ENCODE peak calls at places on chromosomes 16 and 17, in nine cellular contexts. C is HepG2, E is uterus, W is heart left ventricle, V is right lobe of liver, U is A549, S is lower leg skin, B is transverse colon, Y is tibial nerve. J is an unnamed sample.
A peak's percentile ranks its signal among the peaks of the same experiment; 100 is the strongest.

GRCh38 chr17:67294451-67295199 is 49.6 kb upstream of the HELZ start:
- DNase-seq in C (no peak), E (no peak), W (no peak), V (no peak), U (no peak), S (no peak), B (no peak), Y (no peak), J (no peak)

GRCh38 chr17:17343160-17343735 is 40.1 kb downstream of the NT5M start:
- DNase-seq in C (no peak), E (no peak), W (peak; percentile 12), V (peak; percentile 19), U (no peak), S (peak; percentile 32), B (no peak), Y (no peak), J (no peak)

GRCh38 chr16:27650073-27650701 is 100.2 kb downstream of the KATNIP start:
- DNase-seq in C (no peak), E (no peak), W (no peak), V (no peak), U (no peak), S (no peak), B (peak; percentile 21), Y (no peak), J (no peak)

GRCh38 chr17:44039829-44040635 is 25.3 kb upstream of the TMEM101 start:
- DNase-seq in C (no peak), E (no peak), W (no peak), V (no peak), U (no peak), S (no peak), B (no peak), Y (no peak), J (no peak)

GRCh38 chr16:85470873-85471272 is 142.2 kb upstream of the GSE1 start:
- DNase-seq in C (no peak), E (no peak), W (no peak), V (no peak), U (no peak), S (no peak), B (no peak), Y (no peak), J (no peak)

GRCh38 chr17:22694362-22695227 is 1002.3 kb downstream of the KCNJ18 start:
- DNase-seq in C (no peak), E (no peak), W (no peak), V (no peak), U (no peak), S (no peak), B (no peak), Y (no peak), J (no peak)

GRCh38 chr16:27485126-27485525 is 64.6 kb downstream of the GTF3C1 start:
- DNase-seq in C (no peak), E (no peak), W (no peak), V (no peak), U (no peak), S (no peak), B (no peak), Y (no peak), J (no peak)

GRCh38 chr17:69761767-69762321 is 313.2 kb upstream of the KCNJ16 start:
- DNase-seq in C (peak; percentile 9), E (no peak), W (no peak), V (no peak), U (peak; percentile 77), S (no peak), B (no peak), Y (no peak), J (no peak)

GRCh38 chr16:27692576-27692975 is 142.6 kb downstream of the KATNIP start:
- DNase-seq in C (no peak), E (no peak), W (no peak), V (no peak), U (no peak), S (peak; percentile 57), B (no peak), Y (no peak), J (no peak)

GRCh38 chr17:68513932-68514331 is 1.7 kb downstream of the PRKAR1A start:
- DNase-seq in C (no peak), E (no peak), W (no peak), V (no peak), U (no peak), S (no peak), B (no peak), Y (no peak), J (no peak)

GRCh38 chr17:40901981-40902862 is 17.2 kb upstream of the KRT20 start:
- DNase-seq in C (peak; percentile 99), E (no peak), W (no peak), V (no peak), U (peak; percentile 96), S (no peak), B (peak; percentile 73), Y (no peak), J (no peak)

GRCh38 chr16:88570691-88571092 is 489 bp downstream of the ZC3H18 start:
- DNase-seq in C (no peak), E (no peak), W (peak; percentile 64), V (no peak), U (no peak), S (no peak), B (peak; percentile 32), Y (no peak), J (no peak)

GRCh38 chr17:38463451-38463858 is 35.2 kb downstream of the ARHGAP23 start:
- DNase-seq in C (no peak), E (no peak), W (peak; percentile 77), V (no peak), U (no peak), S (peak; percentile 92), B (no peak), Y (peak; percentile 31), J (no peak)

GRCh38 chr16:2706085-2706484 is 13.9 kb downstream of the PRSS27 start:
- DNase-seq in C (no peak), E (no peak), W (no peak), V (no peak), U (no peak), S (no peak), B (no peak), Y (no peak), J (no peak)

GRCh38 chr17:74879308-74879707 is 6.5 kb upstream of the FDXR start:
- DNase-seq in C (no peak), E (no peak), W (no peak), V (no peak), U (no peak), S (no peak), B (no peak), Y (no peak), J (no peak)

GRCh38 chr17:74444406-74444805 is 12.5 kb downstream of the GPRC5C start:
- DNase-seq in C (no peak), E (peak; percentile 57), W (peak; percentile 71), V (peak; percentile 95), U (no peak), S (no peak), B (no peak), Y (peak; percentile 57), J (no peak)

GRCh38 chr17:82384730-82385429 is 13.3 kb downstream of the UTS2R start:
- DNase-seq in C (peak; percentile 74), E (no peak), W (peak; percentile 69), V (peak; percentile 91), U (peak; percentile 65), S (no peak), B (peak; percentile 50), Y (peak; percentile 48), J (no peak)

GRCh38 chr16:48383877-48384304 is 1.3 kb downstream of the SIAH1 start:
- DNase-seq in C (peak; percentile 70), E (no peak), W (no peak), V (no peak), U (no peak), S (no peak), B (peak; percentile 26), Y (no peak), J (no peak)

GRCh38 chr16:29995911-29996772 is at the start of gene INO80E:
- DNase-seq in C (peak; percentile 94), E (peak; percentile 97), W (peak; percentile 100), V (peak; percentile 100), U (peak; percentile 99), S (peak; percentile 100), B (peak; percentile 99), Y (peak; percentile 96), J (peak; percentile 96)
- TF ChIP-seq POLR2A in C (peak; percentile 79), E (no peak), W (no peak), V (peak; percentile 28), U (peak; percentile 71), S (no peak), B (peak; percentile 35), Y (peak; percentile 61), J (no peak)

GRCh38 chr17:48068491-48068961 is 20.4 kb downstream of the NFE2L1 start:
- DNase-seq in C (peak; percentile 41), E (no peak), W (no peak), V (no peak), U (peak; percentile 76), S (no peak), B (no peak), Y (no peak), J (no peak)
- TF ChIP-seq CTCF in C (peak; percentile 32), E (no peak), W (no peak), V (peak; percentile 14), U (no peak), S (no peak), B (peak; percentile 24), Y (no peak), J (no peak)

GRCh38 chr17:28318759-28319660 is at the start of gene TMEM97:
- DNase-seq in C (peak; percentile 95), E (peak; percentile 94), W (peak; percentile 98), V (peak; percentile 98), U (peak; percentile 98), S (peak; percentile 99), B (peak; percentile 96), Y (peak; percentile 90), J (peak; percentile 97)
- TF ChIP-seq POLR2A in C (peak; percentile 88), E (no peak), W (no peak), V (peak; percentile 48), U (peak; percentile 80), S (no peak), B (peak; percentile 13), Y (peak; percentile 68), J (no peak)

GRCh38 chr17:42773290-42774035 is at the start of gene VPS25:
- DNase-seq in C (peak; percentile 84), E (peak; percentile 73), W (peak; percentile 85), V (peak; percentile 81), U (peak; percentile 98), S (peak; percentile 96), B (peak; percentile 84), Y (peak; percentile 38), J (peak; percentile 88)
- TF ChIP-seq CTCF in C (peak; percentile 61), E (no peak), W (peak; percentile 37), V (no peak), U (no peak), S (no peak), B (no peak), Y (no peak), J (no peak)